ENCODE peak calls at places on chromosomes 12 and 14, in four cellular contexts. F is activated B cell treated with CpG ODN at 0.5 μM for 24 hours, R is fibroblast of the aortic adventitia, P is GM13976. I is an unnamed sample.
A peak's percentile ranks its signal among the peaks of the same experiment; 100 is the strongest.

GRCh38 chr12:42187799-42188198 is 43.1 kb upstream of the GXYLT1 start:
- DNase-seq in F (no peak), P (no peak), R (no peak), I (no peak)

GRCh38 chr14:63800651-63801385 is 52.0 kb upstream of the SYNE2 start:
- DNase-seq in F (no peak), R (no peak), P (no peak), I (no peak)

GRCh38 chr12:57169969-57170368 is 22.6 kb upstream of the LRP1-AS start:
- DNase-seq in P (no peak), F (no peak), R (no peak), I (no peak)

GRCh38 chr12:26628234-26628633 is 204.8 kb downstream of the ITPR2 start:
- DNase-seq in P (no peak), R (no peak), F (no peak), I (no peak)

GRCh38 chr14:103031956-103032355 is 25.4 kb downstream of the CDC42BPB start:
- DNase-seq in P (no peak), R (no peak), F (no peak), I (no peak)

GRCh38 chr14:23095196-23096108 is at the start of gene C14orf119:
- DNase-seq in R (peak; percentile 100), P (peak; percentile 99), F (peak; percentile 77), I (peak; percentile 99)

GRCh38 chr12:25491396-25491948 is 61.6 kb downstream of the LMNTD1 start:
- DNase-seq in R (no peak), F (no peak), P (no peak), I (no peak)

GRCh38 chr14:104688755-104689619 is at the start of gene INF2:
- DNase-seq in R (peak; percentile 42), P (peak; percentile 93), F (peak; percentile 63), I (peak; percentile 96)

GRCh38 chr12:128245106-128245505 is 21.9 kb upstream of the TMEM132C start:
- DNase-seq in R (no peak), F (no peak), P (no peak), I (no peak)

GRCh38 chr12:78204926-78205325 is 374.2 kb downstream of the NAV3 start:
- DNase-seq in P (no peak), F (no peak), R (peak; percentile 46), I (no peak)

GRCh38 chr12:81257952-81258551 is 180.2 kb downstream of the ACSS3 start:
- DNase-seq in P (no peak), F (no peak), R (peak; percentile 68), I (no peak)

GRCh38 chr14:94582851-94583250 is 1.6 kb downstream of the SERPINA5 start:
- DNase-seq in F (no peak), P (no peak), R (no peak), I (no peak)

GRCh38 chr12:76103958-76104357 is 19.5 kb upstream of the NAP1L1 start:
- DNase-seq in F (no peak), R (no peak), P (no peak), I (no peak)

GRCh38 chr14:67446371-67447032 is 34.5 kb upstream of the PLEK2 start:
- DNase-seq in R (peak; percentile 41), P (no peak), F (no peak), I (no peak)

GRCh38 chr14:78319826-78320635 is 149.9 kb downstream of the NRXN3 start:
- DNase-seq in F (no peak), R (no peak), P (no peak), I (no peak)

GRCh38 chr12:132353811-132354210 is 24.4 kb upstream of the GALNT9 start:
- DNase-seq in P (no peak), F (no peak), R (no peak), I (no peak)

GRCh38 chr14:33932526-33933292 is 18.2 kb downstream of the EGLN3 start:
- DNase-seq in P (no peak), R (no peak), F (no peak), I (no peak)

GRCh38 chr12:105476616-105477015 is 146.1 kb downstream of the C12orf75 start:
- DNase-seq in F (no peak), P (no peak), R (no peak), I (no peak)

GRCh38 chr12:114445401-114446323 is 39.7 kb upstream of the TBX5 start:
- DNase-seq in P (no peak), F (no peak), R (no peak), I (no peak)

GRCh38 chr12:13167226-13167625 is 29.3 kb upstream of the EMP1 start:
- DNase-seq in F (no peak), P (no peak), R (no peak), I (no peak)

GRCh38 chr14:20476795-20477194 is 7.6 kb downstream of the PNP start:
- DNase-seq in F (no peak), R (no peak), P (no peak), I (no peak)

GRCh38 chr12:52519826-52520662 is at the start of gene KRT5:
- DNase-seq in P (no peak), F (no peak), R (no peak), I (no peak)

DNA sequence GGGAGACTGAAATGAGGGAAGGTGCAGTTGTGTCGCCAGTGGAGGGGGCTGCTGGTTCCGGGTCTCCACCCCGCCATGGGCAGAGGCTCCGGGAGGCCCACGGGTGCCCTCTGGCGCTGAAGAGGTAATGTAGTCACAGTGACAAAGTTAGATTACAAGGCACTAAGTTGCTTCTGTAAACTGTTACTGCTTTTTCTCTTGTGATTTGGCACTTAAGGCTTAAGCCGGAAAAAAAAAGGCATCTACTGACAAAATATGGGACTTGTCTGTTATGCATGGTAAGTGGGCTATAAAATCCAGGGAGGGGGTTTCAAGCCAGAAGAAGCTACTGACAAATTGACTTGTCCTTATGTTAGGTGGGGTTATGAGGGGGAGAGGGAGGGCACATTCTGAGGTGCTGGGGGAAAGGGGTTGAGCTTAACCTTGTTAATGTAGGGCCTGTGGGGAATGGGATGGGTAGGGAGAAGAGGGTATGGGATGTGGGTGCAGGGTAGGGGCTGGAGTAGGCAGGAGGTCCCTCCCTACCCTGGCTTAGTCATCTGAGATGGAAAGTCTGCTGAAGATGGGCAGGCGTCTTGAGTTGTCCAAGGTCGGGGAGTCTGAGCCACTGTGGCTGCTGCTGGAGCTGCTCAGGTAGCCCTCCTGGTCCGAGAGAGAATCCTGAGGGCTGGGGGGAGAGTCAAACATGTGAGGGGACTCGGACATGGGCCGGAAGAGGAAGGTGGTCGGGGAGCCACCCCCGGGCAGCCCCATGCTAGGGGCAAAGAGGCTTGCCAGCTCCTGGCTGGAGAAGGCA is 3.7 kb downstream of the ZFP36L1 start:
- DNase-seq in F (peak; percentile 62), P (peak; percentile 76), R (peak; percentile 75), I (peak; percentile 70)
- TF ChIP-seq CTCF in F (no peak), P (peak; percentile 73), R (peak; percentile 72), I (peak; percentile 80)

DNA sequence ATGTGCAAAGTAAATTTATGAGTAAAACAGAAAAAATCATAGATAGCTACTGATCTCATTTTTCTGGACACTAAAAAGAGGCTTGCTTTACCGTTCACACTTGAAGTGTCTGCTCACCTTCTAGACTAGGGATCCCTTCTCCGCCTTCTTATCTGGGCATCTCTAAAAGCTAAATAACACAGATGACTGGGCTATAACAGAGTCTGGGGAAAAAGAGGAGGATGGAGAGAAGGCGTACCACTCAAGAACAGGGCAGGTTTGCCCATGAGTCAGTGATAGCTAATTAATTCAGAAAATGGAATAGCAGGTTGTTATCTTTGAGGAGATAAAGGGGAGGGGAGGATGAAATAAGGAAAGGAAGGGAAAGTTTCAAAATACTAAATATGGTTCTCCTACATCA is 185.3 kb downstream of the MED13L start:
- DNase-seq in F (no peak), R (no peak), P (no peak), I (no peak)
- TF ChIP-seq CTCF in F (no peak), R (no peak), P (no peak), I (no peak)

DNA sequence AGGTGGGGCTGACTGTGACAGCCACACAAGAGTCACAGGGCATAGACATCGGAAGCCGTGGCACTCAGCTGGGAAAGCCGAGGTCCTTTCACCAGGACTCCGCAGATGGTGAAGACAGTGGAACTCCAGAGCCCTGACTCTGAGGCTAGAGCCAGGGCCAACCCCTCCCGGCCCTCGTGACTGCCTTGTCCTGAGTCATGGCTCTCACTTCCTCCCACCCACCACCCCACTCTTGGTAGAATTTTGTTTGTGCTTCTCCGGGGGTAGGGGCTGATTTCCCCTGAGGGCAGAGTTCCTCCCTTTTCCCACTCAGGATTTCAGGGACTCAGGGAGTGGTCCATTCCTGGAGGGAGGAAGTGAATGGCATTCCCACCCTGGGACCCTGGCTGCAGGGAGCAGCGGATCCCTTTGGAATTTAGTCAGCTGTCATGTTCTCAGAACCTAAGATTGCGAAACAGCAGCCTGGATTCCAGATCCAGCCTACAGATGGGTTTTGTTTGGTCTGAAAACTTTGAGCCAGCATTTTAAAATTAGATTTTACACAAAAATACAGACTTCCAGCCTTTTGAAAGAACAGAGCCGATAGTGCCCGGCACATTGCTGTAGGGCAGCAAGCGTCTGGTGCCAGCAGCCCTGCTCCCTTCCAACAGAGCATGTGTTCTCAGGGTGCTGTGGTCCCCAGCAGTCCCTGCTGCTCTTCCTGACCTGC is 50.7 kb downstream of the TPCN1 start:
- DNase-seq in F (no peak), P (peak; percentile 74), R (peak; percentile 94), I (no peak)
- TF ChIP-seq CTCF in F (no peak), P (no peak), R (no peak), I (no peak)

GRCh38 chr14:95850429-95850828 is 26.2 kb upstream of the TUNAR start:
- DNase-seq in R (no peak), F (no peak), P (no peak), I (no peak)
- TF ChIP-seq CTCF in R (no peak), F (no peak), P (no peak), I (no peak)

GRCh38 chr14:60064491-60065072 is 27.1 kb upstream of the PCNX4 start:
- DNase-seq in R (peak; percentile 70), F (no peak), P (peak; percentile 53), I (peak; percentile 39)

GRCh38 chr14:60058087-60058486 is 33.6 kb upstream of the PCNX4 start:
- DNase-seq in F (no peak), R (no peak), P (no peak), I (no peak)

DNA sequence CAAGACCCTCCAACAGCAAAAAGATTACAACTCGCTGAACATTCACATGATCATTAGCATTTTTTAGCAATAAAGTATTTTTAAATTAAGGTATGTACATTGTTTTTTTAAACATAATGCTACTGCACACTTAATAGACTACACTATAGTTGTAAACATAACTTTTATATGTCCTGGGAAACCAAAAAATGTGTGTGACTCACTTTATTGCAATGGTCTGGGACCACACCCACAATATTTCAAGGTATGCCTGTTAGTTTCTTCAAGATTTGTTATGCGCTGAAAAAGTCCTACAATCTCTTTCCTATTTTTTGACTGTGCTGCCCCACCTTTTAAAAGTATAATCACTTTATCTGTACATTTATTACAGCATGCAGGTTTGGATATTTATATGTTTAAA is 30.4 kb upstream of the PCNX4 start:
- DNase-seq in F (no peak), P (no peak), R (peak; percentile 41), I (no peak)
- TF ChIP-seq CTCF in F (no peak), P (no peak), R (no peak), I (no peak)

GRCh38 chr14:29800961-29801360 is 126.7 kb downstream of the PRKD1 start:
- DNase-seq in P (no peak), R (no peak), F (no peak), I (no peak)
- TF ChIP-seq CTCF in P (no peak), R (peak; percentile 38), F (no peak), I (no peak)

GRCh38 chr12:64608901-64609542 is 1.3 kb upstream of the RASSF3 start:
- DNase-seq in P (peak; percentile 81), F (peak; percentile 29), R (peak; percentile 36), I (peak; percentile 80)
- TF ChIP-seq CTCF in P (no peak), F (no peak), R (no peak), I (peak; percentile 19)

GRCh38 chr14:43894534-43894933 is 612.5 kb downstream of the FSCB start:
- DNase-seq in P (no peak), F (no peak), R (no peak), I (no peak)
- TF ChIP-seq CTCF in P (no peak), F (no peak), R (peak; percentile 24), I (peak; percentile 61)